ENCODE peak calls at places on chromosomes 3 and 15, in five cellular contexts. D, A, T, X and I are unnamed samples.

GRCh38 chr3:189714991-189715961 is 84.1 kb downstream of the TP63 start:
- DNase-seq in D (peak), A (no peak), T (peak), X (peak), I (no peak)

GRCh38 chr3:42443819-42444436 is 33.5 kb upstream of the LYZL4 start:
- DNase-seq in D (peak), A (peak), T (peak), X (peak), I (peak)

GRCh38 chr15:35958021-35958420 is 412.1 kb upstream of the DPH6 start:
- DNase-seq in D (peak), A (no peak), T (no peak), X (no peak), I (no peak)

GRCh38 chr3:49674491-49674983 is 386 bp downstream of the APEH start:
- DNase-seq in D (no peak), A (no peak), T (no peak), X (no peak), I (no peak)

GRCh38 chr3:51670053-51670666 is 892 bp upstream of the TEX264 start:
- DNase-seq in D (no peak), A (no peak), T (no peak), X (no peak), I (no peak)

GRCh38 chr3:99114565-99115291 is 213.2 kb upstream of the DCBLD2 start:
- DNase-seq in D (peak), A (no peak), T (no peak), X (peak), I (peak)

GRCh38 chr3:40997711-40998519 is 201.4 kb upstream of the CTNNB1 start:
- DNase-seq in D (no peak), A (no peak), T (peak), X (no peak), I (no peak)

GRCh38 chr15:80317389-80318169 is 65.6 kb upstream of the CTXND1 start:
- DNase-seq in D (peak), A (no peak), T (no peak), X (peak), I (no peak)

GRCh38 chr3:124410471-124410870 is 319.8 kb upstream of the UMPS start:
- DNase-seq in D (peak), A (no peak), T (peak), X (no peak), I (no peak)

GRCh38 chr3:129315386-129315991 is 36.8 kb downstream of the HMCES start:
- DNase-seq in D (no peak), A (peak), T (no peak), X (no peak), I (peak)

GRCh38 chr15:43285609-43286037 is 18.9 kb upstream of the TGM5 start:
- DNase-seq in D (peak), A (peak), T (peak), X (peak), I (peak)

GRCh38 chr15:60004019-60004845 is at the start of gene FOXB1:
- DNase-seq in D (no peak), A (no peak), T (no peak), X (no peak), I (no peak)

GRCh38 chr3:67382551-67382950 is 271.9 kb downstream of the SUCLG2 start:
- DNase-seq in D (no peak), A (no peak), T (no peak), X (no peak), I (no peak)

GRCh38 chr3:5376761-5377160 is 189.3 kb downstream of the EDEM1 start:
- DNase-seq in D (no peak), A (peak), T (no peak), X (no peak), I (peak)

GRCh38 chr3:13148561-13149330 is 75.5 kb upstream of the IQSEC1 start:
- DNase-seq in D (no peak), A (no peak), T (no peak), X (no peak), I (no peak)

GRCh38 chr3:178474526-178474925 is 61.7 kb upstream of the KCNMB2 start:
- DNase-seq in D (no peak), A (no peak), T (no peak), X (no peak), I (no peak)